ENCODE peak calls at places on chromosomes 5 and 9, in eight cellular contexts. One of them, this sample, is unnamed.

GRCh38 chr5:16568875-16569580 is 47.8 kb downstream of the RETREG1 start:
- DNase-seq in heart left ventricle: no peak
- DNase-seq in prostate gland: peak; percentile 65
- DNase-seq in dorsolateral prefrontal cortex: peak; percentile 98
- DNase-seq in RWPE1: peak; percentile 62
- DNase-seq in right lobe of liver: no peak
- DNase-seq in OCI-LY7: no peak
- DNase-seq in endothelial cell: no peak
- DNase-seq in this sample: no peak

GRCh38 chr9:109409998-109410397 is 88.1 kb downstream of the PTPN3 start:
- DNase-seq in heart left ventricle: no peak
- DNase-seq in prostate gland: no peak
- DNase-seq in dorsolateral prefrontal cortex: no peak
- DNase-seq in RWPE1: no peak
- DNase-seq in right lobe of liver: no peak
- DNase-seq in OCI-LY7: no peak
- DNase-seq in endothelial cell: peak; percentile 62
- DNase-seq in this sample: no peak

GRCh38 chr9:85223506-85224108 is 518.1 kb downstream of the AGTPBP1 start:
- DNase-seq in heart left ventricle: no peak
- DNase-seq in prostate gland: no peak
- DNase-seq in dorsolateral prefrontal cortex: no peak
- DNase-seq in RWPE1: peak; percentile 80
- DNase-seq in right lobe of liver: no peak
- DNase-seq in OCI-LY7: no peak
- DNase-seq in endothelial cell: no peak
- DNase-seq in this sample: no peak

GRCh38 chr5:126445502-126446174 is 22.4 kb downstream of the GRAMD2B start:
- DNase-seq in heart left ventricle: no peak
- DNase-seq in prostate gland: no peak
- DNase-seq in dorsolateral prefrontal cortex: no peak
- DNase-seq in RWPE1: no peak
- DNase-seq in right lobe of liver: no peak
- DNase-seq in OCI-LY7: no peak
- DNase-seq in endothelial cell: no peak
- DNase-seq in this sample: no peak

GRCh38 chr5:134549714-134550113 is 24.2 kb downstream of the JADE2 start:
- DNase-seq in heart left ventricle: no peak
- DNase-seq in prostate gland: no peak
- DNase-seq in dorsolateral prefrontal cortex: no peak
- DNase-seq in RWPE1: no peak
- DNase-seq in right lobe of liver: no peak
- DNase-seq in OCI-LY7: no peak
- DNase-seq in endothelial cell: no peak
- DNase-seq in this sample: no peak

GRCh38 chr5:133368009-133368408 is 244.3 kb downstream of the FSTL4 start:
- DNase-seq in heart left ventricle: no peak
- DNase-seq in prostate gland: no peak
- DNase-seq in dorsolateral prefrontal cortex: no peak
- DNase-seq in RWPE1: no peak
- DNase-seq in right lobe of liver: no peak
- DNase-seq in OCI-LY7: no peak
- DNase-seq in endothelial cell: no peak
- DNase-seq in this sample: no peak

GRCh38 chr9:36834736-36835135 is 199.3 kb downstream of the PAX5 start:
- DNase-seq in heart left ventricle: no peak
- DNase-seq in prostate gland: no peak
- DNase-seq in dorsolateral prefrontal cortex: no peak
- DNase-seq in RWPE1: no peak
- DNase-seq in right lobe of liver: no peak
- DNase-seq in OCI-LY7: no peak
- DNase-seq in endothelial cell: no peak
- DNase-seq in this sample: peak; percentile 71

GRCh38 chr9:84300271-84300670 is 40.3 kb downstream of the SLC28A3 start:
- DNase-seq in heart left ventricle: no peak
- DNase-seq in prostate gland: no peak
- DNase-seq in dorsolateral prefrontal cortex: no peak
- DNase-seq in RWPE1: peak; percentile 78
- DNase-seq in right lobe of liver: no peak
- DNase-seq in OCI-LY7: no peak
- DNase-seq in endothelial cell: no peak
- DNase-seq in this sample: no peak

GRCh38 chr5:35319231-35320002 is 89.1 kb upstream of the PRLR start:
- DNase-seq in heart left ventricle: peak; percentile 45
- DNase-seq in prostate gland: no peak
- DNase-seq in dorsolateral prefrontal cortex: no peak
- DNase-seq in RWPE1: peak; percentile 7
- DNase-seq in right lobe of liver: no peak
- DNase-seq in OCI-LY7: no peak
- DNase-seq in endothelial cell: no peak
- DNase-seq in this sample: no peak

GRCh38 chr5:36777105-36777757 is 99.3 kb upstream of the NIPBL start:
- DNase-seq in heart left ventricle: no peak
- DNase-seq in prostate gland: no peak
- DNase-seq in dorsolateral prefrontal cortex: no peak
- DNase-seq in RWPE1: peak; percentile 18
- DNase-seq in right lobe of liver: no peak
- DNase-seq in OCI-LY7: peak; percentile 5
- DNase-seq in endothelial cell: peak; percentile 56
- DNase-seq in this sample: no peak

GRCh38 chr9:108844856-108845255 is 10.9 kb downstream of the ACTL7B start:
- DNase-seq in heart left ventricle: no peak
- DNase-seq in prostate gland: no peak
- DNase-seq in dorsolateral prefrontal cortex: no peak
- DNase-seq in RWPE1: no peak
- DNase-seq in right lobe of liver: no peak
- DNase-seq in OCI-LY7: no peak
- DNase-seq in endothelial cell: no peak
- DNase-seq in this sample: no peak

GRCh38 chr5:158212915-158213314 is 354.0 kb upstream of the CLINT1 start:
- DNase-seq in heart left ventricle: no peak
- DNase-seq in prostate gland: no peak
- DNase-seq in dorsolateral prefrontal cortex: no peak
- DNase-seq in RWPE1: peak; percentile 25
- DNase-seq in right lobe of liver: no peak
- DNase-seq in OCI-LY7: no peak
- DNase-seq in endothelial cell: no peak
- DNase-seq in this sample: no peak

GRCh38 chr5:100899675-100900074 is 3.4 kb downstream of the ST8SIA4 start:
- DNase-seq in heart left ventricle: no peak
- DNase-seq in prostate gland: no peak
- DNase-seq in dorsolateral prefrontal cortex: no peak
- DNase-seq in RWPE1: no peak
- DNase-seq in right lobe of liver: no peak
- DNase-seq in OCI-LY7: no peak
- DNase-seq in endothelial cell: no peak
- DNase-seq in this sample: no peak

GRCh38 chr9:91771864-91772263 is 178.2 kb downstream of the ROR2 start:
- DNase-seq in heart left ventricle: no peak
- DNase-seq in prostate gland: no peak
- DNase-seq in dorsolateral prefrontal cortex: no peak
- DNase-seq in RWPE1: no peak
- DNase-seq in right lobe of liver: no peak
- DNase-seq in OCI-LY7: no peak
- DNase-seq in endothelial cell: no peak
- DNase-seq in this sample: no peak

GRCh38 chr5:2499917-2500316 is 251.6 kb downstream of the IRX2 start:
- DNase-seq in heart left ventricle: no peak
- DNase-seq in prostate gland: no peak
- DNase-seq in dorsolateral prefrontal cortex: no peak
- DNase-seq in RWPE1: no peak
- DNase-seq in right lobe of liver: no peak
- DNase-seq in OCI-LY7: no peak
- DNase-seq in endothelial cell: no peak
- DNase-seq in this sample: no peak

GRCh38 chr9:2639786-2640185 is 18.2 kb downstream of the VLDLR start:
- DNase-seq in heart left ventricle: no peak
- DNase-seq in prostate gland: no peak
- DNase-seq in dorsolateral prefrontal cortex: no peak
- DNase-seq in RWPE1: no peak
- DNase-seq in right lobe of liver: no peak
- DNase-seq in OCI-LY7: no peak
- DNase-seq in endothelial cell: no peak
- DNase-seq in this sample: no peak

GRCh38 chr9:99828417-99829176 is 6.9 kb downstream of the NR4A3 start:
- DNase-seq in heart left ventricle: no peak
- DNase-seq in prostate gland: no peak
- DNase-seq in dorsolateral prefrontal cortex: no peak
- DNase-seq in RWPE1: no peak
- DNase-seq in right lobe of liver: peak; percentile 67
- DNase-seq in OCI-LY7: no peak
- DNase-seq in endothelial cell: peak; percentile 43
- DNase-seq in this sample: no peak

GRCh38 chr9:2018764-2019548 is 3.8 kb downstream of the SMARCA2 start:
- DNase-seq in heart left ventricle: no peak
- DNase-seq in prostate gland: no peak
- DNase-seq in dorsolateral prefrontal cortex: no peak
- DNase-seq in RWPE1: no peak
- DNase-seq in right lobe of liver: no peak
- DNase-seq in OCI-LY7: peak; percentile 19
- DNase-seq in endothelial cell: no peak
- DNase-seq in this sample: no peak

DNA sequence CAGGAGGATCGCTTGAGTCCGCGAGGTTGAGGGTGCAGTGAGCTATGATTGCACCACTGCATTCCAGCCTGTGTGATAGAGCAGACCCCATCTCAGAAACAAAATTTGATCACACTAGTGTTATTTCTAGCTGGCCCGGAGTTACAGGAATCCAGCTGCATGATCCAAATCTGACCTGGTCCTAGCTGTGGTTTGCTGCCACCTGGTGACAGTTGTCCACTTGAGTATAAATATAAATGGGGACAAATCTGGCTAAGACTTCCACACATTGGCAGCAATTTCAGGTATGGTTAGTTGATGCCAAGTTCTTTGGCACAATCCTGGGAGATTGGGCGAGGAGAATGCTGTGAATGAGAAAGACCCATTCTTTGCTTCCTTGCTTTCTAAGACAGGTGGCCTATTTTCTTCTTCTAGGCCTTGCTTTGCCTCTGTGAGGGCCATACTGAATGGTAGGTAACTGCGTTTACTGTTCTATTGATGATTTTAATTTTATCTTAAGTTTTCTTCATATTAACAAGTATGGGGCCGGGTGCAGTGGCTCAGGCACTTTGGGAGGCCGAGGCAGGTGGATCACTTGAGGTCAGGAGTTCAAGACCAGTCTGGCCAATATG is 35.4 kb downstream of the UBE2R2 start:
- DNase-seq in heart left ventricle: peak; percentile 68
- DNase-seq in prostate gland: peak; percentile 81
- DNase-seq in dorsolateral prefrontal cortex: peak; percentile 89
- DNase-seq in RWPE1: peak; percentile 45
- DNase-seq in right lobe of liver: peak; percentile 77
- DNase-seq in OCI-LY7: peak; percentile 74
- DNase-seq in endothelial cell: peak; percentile 37
- DNase-seq in this sample: no peak
- TF ChIP-seq CTCF in heart left ventricle: peak; percentile 75
- TF ChIP-seq CTCF in prostate gland: peak; percentile 72
- TF ChIP-seq CTCF in dorsolateral prefrontal cortex: peak; percentile 75
- TF ChIP-seq CTCF in RWPE1: peak; percentile 86
- TF ChIP-seq CTCF in right lobe of liver: peak; percentile 85
- TF ChIP-seq CTCF in OCI-LY7: peak; percentile 83
- TF ChIP-seq CTCF in endothelial cell: peak; percentile 43
- TF ChIP-seq CTCF in this sample: peak; percentile 82

GRCh38 chr5:66178799-66179198 is 34.7 kb downstream of the SREK1 start:
- DNase-seq in heart left ventricle: no peak
- DNase-seq in prostate gland: no peak
- DNase-seq in dorsolateral prefrontal cortex: no peak
- DNase-seq in RWPE1: no peak
- DNase-seq in right lobe of liver: no peak
- DNase-seq in OCI-LY7: no peak
- DNase-seq in endothelial cell: no peak
- DNase-seq in this sample: no peak

GRCh38 chr5:66169534-66169933 is 25.4 kb downstream of the SREK1 start:
- DNase-seq in heart left ventricle: no peak
- DNase-seq in prostate gland: no peak
- DNase-seq in dorsolateral prefrontal cortex: no peak
- DNase-seq in RWPE1: no peak
- DNase-seq in right lobe of liver: no peak
- DNase-seq in OCI-LY7: peak; percentile 54
- DNase-seq in endothelial cell: no peak
- DNase-seq in this sample: no peak

GRCh38 chr5:66170196-66170919 is 26.3 kb downstream of the SREK1 start:
- DNase-seq in heart left ventricle: no peak
- DNase-seq in prostate gland: no peak
- DNase-seq in dorsolateral prefrontal cortex: no peak
- DNase-seq in RWPE1: no peak
- DNase-seq in right lobe of liver: no peak
- DNase-seq in OCI-LY7: no peak
- DNase-seq in endothelial cell: no peak
- DNase-seq in this sample: no peak

GRCh38 chr5:66171349-66172344 is 27.5 kb downstream of the SREK1 start:
- DNase-seq in heart left ventricle: no peak
- DNase-seq in prostate gland: peak; percentile 20
- DNase-seq in dorsolateral prefrontal cortex: no peak
- DNase-seq in RWPE1: peak; percentile 51
- DNase-seq in right lobe of liver: no peak
- DNase-seq in OCI-LY7: peak; percentile 82
- DNase-seq in endothelial cell: peak; percentile 24
- DNase-seq in this sample: no peak

GRCh38 chr5:66174338-66174737 is 30.2 kb downstream of the SREK1 start:
- DNase-seq in heart left ventricle: no peak
- DNase-seq in prostate gland: no peak
- DNase-seq in dorsolateral prefrontal cortex: no peak
- DNase-seq in RWPE1: no peak
- DNase-seq in right lobe of liver: no peak
- DNase-seq in OCI-LY7: peak; percentile 27
- DNase-seq in endothelial cell: no peak
- DNase-seq in this sample: no peak
- TF ChIP-seq CTCF in heart left ventricle: peak; percentile 24
- TF ChIP-seq CTCF in prostate gland: peak; percentile 41
- TF ChIP-seq CTCF in dorsolateral prefrontal cortex: peak; percentile 55
- TF ChIP-seq CTCF in RWPE1: peak; percentile 35
- TF ChIP-seq CTCF in right lobe of liver: no peak
- TF ChIP-seq CTCF in OCI-LY7: peak; percentile 72
- TF ChIP-seq CTCF in endothelial cell: no peak
- TF ChIP-seq CTCF in this sample: peak; percentile 75

DNA sequence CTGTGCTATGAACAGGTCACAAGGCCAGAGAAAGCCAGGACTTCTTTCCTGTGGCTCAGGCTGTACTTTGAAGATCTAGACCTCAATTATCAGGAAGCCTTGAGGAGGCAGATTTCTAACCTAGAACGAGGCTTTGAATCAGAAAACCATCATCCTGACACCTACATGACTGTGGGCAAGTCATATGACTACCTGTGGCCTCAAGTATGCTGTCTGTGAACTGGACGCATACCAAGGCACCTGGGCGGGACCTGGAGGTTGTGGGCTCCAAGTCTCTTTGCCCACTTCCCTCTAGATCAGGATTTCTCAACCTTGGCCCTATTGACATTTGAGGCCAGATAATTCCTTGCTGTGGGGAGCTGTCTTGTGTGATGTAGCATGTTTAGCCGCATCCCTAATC is 42.5 kb downstream of the KLF4 start:
- DNase-seq in heart left ventricle: no peak
- DNase-seq in prostate gland: no peak
- DNase-seq in dorsolateral prefrontal cortex: no peak
- DNase-seq in RWPE1: no peak
- DNase-seq in right lobe of liver: no peak
- DNase-seq in OCI-LY7: no peak
- DNase-seq in endothelial cell: no peak
- DNase-seq in this sample: no peak
- TF ChIP-seq CTCF in heart left ventricle: no peak
- TF ChIP-seq CTCF in prostate gland: no peak
- TF ChIP-seq CTCF in dorsolateral prefrontal cortex: no peak
- TF ChIP-seq CTCF in RWPE1: no peak
- TF ChIP-seq CTCF in right lobe of liver: no peak
- TF ChIP-seq CTCF in OCI-LY7: no peak
- TF ChIP-seq CTCF in endothelial cell: no peak
- TF ChIP-seq CTCF in this sample: no peak

GRCh38 chr5:137075163-137075970 is 423.8 kb downstream of the SPOCK1 start:
- DNase-seq in heart left ventricle: peak; percentile 31
- DNase-seq in prostate gland: peak; percentile 44
- DNase-seq in dorsolateral prefrontal cortex: no peak
- DNase-seq in RWPE1: peak; percentile 93
- DNase-seq in right lobe of liver: peak; percentile 63
- DNase-seq in OCI-LY7: peak; percentile 85
- DNase-seq in endothelial cell: peak; percentile 75
- DNase-seq in this sample: no peak
- TF ChIP-seq CTCF in heart left ventricle: peak; percentile 49
- TF ChIP-seq CTCF in prostate gland: peak; percentile 43
- TF ChIP-seq CTCF in dorsolateral prefrontal cortex: peak; percentile 26
- TF ChIP-seq CTCF in RWPE1: peak; percentile 83
- TF ChIP-seq CTCF in right lobe of liver: peak; percentile 8
- TF ChIP-seq CTCF in OCI-LY7: peak; percentile 97
- TF ChIP-seq CTCF in endothelial cell: peak; percentile 68
- TF ChIP-seq CTCF in this sample: peak; percentile 72

This sample was measured in chondrocyte.